ENCODE peak calls at places on chromosomes 7 and 10, in five cellular contexts. N is HepG2, G is left cardiac atrium, P is foreskin fibroblast, Y is AG10803. A is an unnamed sample.
A peak's percentile ranks its signal among the peaks of the same experiment; 100 is the strongest.

GRCh38 chr7:132687016-132687415 is 110.7 kb upstream of the PLXNA4 start:
- DNase-seq in Y (no peak), G (no peak), N (no peak), P (no peak), A (no peak)

GRCh38 chr7:28922618-28923331 is 35.4 kb downstream of the TRIL start:
- DNase-seq in Y (peak; percentile 61), G (peak; percentile 71), P (peak; percentile 57), N (peak; percentile 82), A (peak; percentile 55)

GRCh38 chr10:128009357-128009756 is 102.5 kb downstream of the PTPRE start:
- DNase-seq in P (no peak), Y (no peak), N (no peak), G (no peak), A (no peak)

GRCh38 chr10:104648421-104648820 is 7.3 kb downstream of the SORCS3 start:
- DNase-seq in P (no peak), G (no peak), N (no peak), Y (no peak), A (no peak)

GRCh38 chr10:119644215-119644826 is 6.9 kb upstream of the BAG3 start:
- DNase-seq in G (no peak), Y (no peak), P (no peak), N (peak; percentile 27), A (no peak)

GRCh38 chr7:137978464-137979237 is 23.2 kb downstream of the CREB3L2 start:
- DNase-seq in N (no peak), G (peak; percentile 75), Y (peak; percentile 91), P (peak; percentile 99), A (peak; percentile 94)

GRCh38 chr7:82745117-82745516 is 301.5 kb upstream of the CACNA2D1 start:
- DNase-seq in P (peak; percentile 24), N (no peak), G (no peak), Y (peak; percentile 61), A (no peak)

GRCh38 chr10:17219024-17219423 is 9.0 kb upstream of the VIM start:
- DNase-seq in Y (peak; percentile 72), G (no peak), N (no peak), P (no peak), A (peak; percentile 79)

GRCh38 chr10:94645285-94645684 is 38.2 kb upstream of the CYP2C18 start:
- DNase-seq in Y (no peak), N (no peak), P (no peak), G (no peak), A (no peak)

GRCh38 chr7:155282671-155283070 is 15.0 kb upstream of the INSIG1 start:
- DNase-seq in P (no peak), G (no peak), N (no peak), Y (no peak), A (no peak)

GRCh38 chr7:137342751-137343482 is 616 bp downstream of the PTN start:
- DNase-seq in P (no peak), N (no peak), G (no peak), Y (no peak), A (no peak)

GRCh38 chr7:92781117-92781720 is 55.2 kb downstream of the CDK6 start:
- DNase-seq in Y (peak; percentile 22), G (no peak), N (peak; percentile 63), P (no peak), A (peak; percentile 59)

GRCh38 chr10:106440355-106440754 is 724.2 kb downstream of the SORCS1 start:
- DNase-seq in Y (peak; percentile 17), G (no peak), N (no peak), P (no peak), A (no peak)

GRCh38 chr7:138089080-138089901 is 13.0 kb downstream of the AKR1D1 start:
- DNase-seq in P (no peak), Y (peak; percentile 0), G (no peak), N (peak; percentile 48), A (no peak)

GRCh38 chr7:49774459-49775064 is 1.1 kb downstream of the VWC2 start:
- DNase-seq in N (no peak), Y (no peak), G (no peak), P (no peak), A (no peak)

GRCh38 chr7:156000601-156001396 is 188.5 kb upstream of the SHH start:
- DNase-seq in N (no peak), Y (no peak), G (no peak), P (no peak), A (no peak)

GRCh38 chr7:41182782-41183181 is 520.1 kb downstream of the INHBA start:
- DNase-seq in P (no peak), N (no peak), G (no peak), Y (no peak), A (no peak)

GRCh38 chr7:45035909-45036308 is 35.9 kb downstream of the CCM2 start:
- DNase-seq in G (no peak), Y (no peak), N (no peak), P (no peak), A (no peak)

GRCh38 chr10:4008676-4009382 is 223.8 kb upstream of the KLF6 start:
- DNase-seq in P (peak; percentile 48), G (no peak), N (no peak), Y (no peak), A (no peak)